ENCODE peak calls at places on chromosomes 12 and 14, in four cellular contexts. C is DMS53, B is ACHN, L is NCI-H2107. J is an unnamed sample.

GRCh38 chr12:112992541-112993398 is 14.5 kb downstream of the OAS2 start:
- DNase-seq in C (peak; percentile 88), B (peak; percentile 84), L (peak; percentile 40), J (peak; percentile 77)

GRCh38 chr14:50396636-50397460 is at the start of gene CDKL1:
- DNase-seq in C (peak; percentile 88), B (peak; percentile 74), L (no peak), J (peak; percentile 91)

GRCh38 chr12:93803408-93803807 is 126.2 kb downstream of the CRADD start:
- DNase-seq in C (no peak), B (no peak), L (no peak), J (peak; percentile 24)

GRCh38 chr14:78341827-78342389 is 171.7 kb downstream of the NRXN3 start:
- DNase-seq in C (peak; percentile 60), B (no peak), L (no peak), J (peak; percentile 88)

GRCh38 chr12:9127936-9128663 is 12.4 kb upstream of the A2M start:
- DNase-seq in C (no peak), B (no peak), L (no peak), J (no peak)

GRCh38 chr12:132364348-132364902 is 35.0 kb upstream of the GALNT9 start:
- DNase-seq in C (no peak), B (no peak), L (no peak), J (no peak)

GRCh38 chr12:75850751-75851462 is 180.7 kb downstream of the PHLDA1 start:
- DNase-seq in C (peak; percentile 60), B (no peak), L (no peak), J (peak; percentile 97)

GRCh38 chr12:54040148-54040494 is 7.3 kb downstream of the HOXC5 start:
- DNase-seq in C (peak; percentile 25), B (peak; percentile 45), L (no peak), J (no peak)

GRCh38 chr12:106839343-106839742 is 64.9 kb downstream of the RIC8B start:
- DNase-seq in C (no peak), B (no peak), L (no peak), J (no peak)

GRCh38 chr12:5648692-5649338 is 216.9 kb downstream of the NTF3 start:
- DNase-seq in C (peak; percentile 91), B (peak; percentile 70), L (peak; percentile 57), J (peak; percentile 78)

GRCh38 chr12:116759783-116760581 is 21.9 kb downstream of the RNFT2 start:
- DNase-seq in C (peak; percentile 30), B (no peak), L (no peak), J (no peak)

GRCh38 chr12:50103351-50103750 is 457 bp upstream of the GPD1 start:
- DNase-seq in C (no peak), B (no peak), L (no peak), J (no peak)

GRCh38 chr14:57326253-57326652 is 57.5 kb downstream of the AP5M1 start:
- DNase-seq in C (no peak), B (no peak), L (no peak), J (no peak)

GRCh38 chr12:59803735-59804134 is 207.9 kb downstream of the SLC16A7 start:
- DNase-seq in C (peak; percentile 7), B (peak; percentile 72), L (no peak), J (no peak)

GRCh38 chr12:19967486-19967885 is 400.9 kb upstream of the PDE3A start:
- DNase-seq in C (peak; percentile 94), B (no peak), L (no peak), J (peak; percentile 92)

GRCh38 chr12:94712852-94713545 is 62.6 kb upstream of the TMCC3 start:
- DNase-seq in C (peak; percentile 38), B (no peak), L (no peak), J (peak; percentile 7)

GRCh38 chr14:34982421-34983147 is at the start of gene SRP54:
- DNase-seq in C (peak; percentile 98), B (peak; percentile 95), L (peak; percentile 98), J (peak; percentile 99)

GRCh38 chr12:31215521-31216232 is 110.3 kb downstream of the SINHCAF start:
- DNase-seq in C (no peak), B (no peak), L (no peak), J (peak; percentile 97)

GRCh38 chr12:79344855-79345840 is 345.6 kb downstream of the PAWR start:
- DNase-seq in C (peak; percentile 85), B (peak; percentile 72), L (peak; percentile 12), J (peak; percentile 67)

GRCh38 chr12:75129275-75129674 is 80.4 kb downstream of the KCNC2 start:
- DNase-seq in C (no peak), B (no peak), L (no peak), J (no peak)

GRCh38 chr12:110338754-110339153 is 57.7 kb downstream of the ATP2A2 start:
- DNase-seq in C (peak; percentile 31), B (peak; percentile 36), L (no peak), J (peak; percentile 43)

GRCh38 chr12:81644503-81644902 is 114.6 kb downstream of the PPFIA2 start:
- DNase-seq in C (peak; percentile 91), B (peak; percentile 68), L (peak; percentile 31), J (peak; percentile 85)

GRCh38 chr14:50311337-50311973 is 574 bp downstream of the L2HGDH start:
- DNase-seq in C (peak; percentile 52), B (no peak), L (no peak), J (peak; percentile 80)

GRCh38 chr14:72457641-72458040 is 436.3 kb downstream of the DPF3 start:
- DNase-seq in C (no peak), B (no peak), L (no peak), J (no peak)

GRCh38 chr14:65070710-65071033 is 31.6 kb downstream of the MAX start:
- DNase-seq in C (peak; percentile 84), B (no peak), L (peak; percentile 65), J (peak; percentile 86)

GRCh38 chr14:75430106-75430505 is 2.3 kb downstream of the JDP2 start:
- DNase-seq in C (no peak), B (no peak), L (no peak), J (no peak)

GRCh38 chr12:95465275-95465674 is 8.7 kb upstream of the METAP2 start:
- DNase-seq in C (no peak), B (no peak), L (no peak), J (no peak)

GRCh38 chr12:51393676-51394545 is 2.7 kb upstream of the GALNT6 start:
- DNase-seq in C (no peak), B (no peak), L (no peak), J (no peak)

GRCh38 chr12:63865448-63865847 is 20.9 kb downstream of the SRGAP1 start:
- DNase-seq in C (no peak), B (no peak), L (no peak), J (no peak)

GRCh38 chr14:102005336-102005735 is 41.0 kb downstream of the DYNC1H1 start:
- DNase-seq in C (no peak), B (no peak), L (no peak), J (no peak)

GRCh38 chr12:111089616-111090015 is 169.2 kb upstream of the MYL2 start:
- DNase-seq in C (no peak), B (no peak), L (no peak), J (no peak)

GRCh38 chr12:15268927-15269552 is 47.8 kb upstream of the RERG start:
- DNase-seq in C (peak; percentile 93), B (peak; percentile 85), L (peak; percentile 61), J (peak; percentile 77)

GRCh38 chr14:24351517-24351916 is 11.7 kb upstream of the RIPK3 start:
- DNase-seq in C (no peak), B (no peak), L (no peak), J (peak; percentile 72)

GRCh38 chr12:93441111-93441616 is 583 bp downstream of the UBE2N start:
- DNase-seq in C (peak; percentile 70), B (peak; percentile 55), L (no peak), J (peak; percentile 60)